ENCODE peak calls at places on chromosomes 4 and X, in four cellular contexts. W is stimulated activated CD4-positive, alpha-beta T cell treated with anti-CD3 and anti-CD28 coated beads, Interleukin-4, amount 100 ng/mL, for 48 hours; C is A172; O is endodermal cell. R is an unnamed sample.

GRCh38 chrX:102651968-102652744 is 873 bp downstream of the GPRASP1 start:
- DNase-seq in C (no peak), W (no peak), O (peak; percentile 66), R (no peak)

GRCh38 chr4:47462799-47463234 is 685 bp downstream of the COMMD8 start:
- DNase-seq in C (no peak), O (no peak), W (no peak), R (peak; percentile 16)

GRCh38 chr4:40516651-40517050 is 113.0 kb downstream of the RBM47 start:
- DNase-seq in W (no peak), O (peak; percentile 67), C (no peak), R (peak; percentile 61)

GRCh38 chr4:80243274-80244018 is 23.0 kb upstream of the FGF5 start:
- DNase-seq in W (no peak), C (no peak), O (no peak), R (no peak)

GRCh38 chrX:153544747-153545146 is 27.3 kb downstream of the ATP2B3 start:
- DNase-seq in O (no peak), W (no peak), C (no peak), R (no peak)

GRCh38 chrX:129931411-129932136 is 25.6 kb downstream of the UTP14A start:
- DNase-seq in C (peak; percentile 67), W (peak; percentile 51), O (peak; percentile 94), R (peak; percentile 94)

GRCh38 chr4:185016946-185017797 is 1.1 kb upstream of the HELT start:
- DNase-seq in W (no peak), C (no peak), O (peak; percentile 63), R (no peak)

GRCh38 chrX:21700289-21700688 is 42.2 kb upstream of the KLHL34 start:
- DNase-seq in O (no peak), W (no peak), C (no peak), R (no peak)

GRCh38 chr4:103365285-103365684 is 167.1 kb upstream of the CENPE start:
- DNase-seq in W (no peak), O (no peak), C (no peak), R (no peak)

GRCh38 chr4:172096771-172097170 is 283.6 kb downstream of the GALNTL6 start:
- DNase-seq in O (no peak), W (no peak), C (no peak), R (no peak)

GRCh38 chr4:159177265-159178146 is 74.6 kb downstream of the RAPGEF2 start:
- DNase-seq in O (no peak), W (no peak), C (no peak), R (peak; percentile 29)

GRCh38 chrX:150546711-150547153 is 21.7 kb upstream of the MTM1 start:
- DNase-seq in O (no peak), C (peak; percentile 7), W (no peak), R (no peak)

GRCh38 chrX:105209406-105209805 is 11.1 kb downstream of the TEX13A start:
- DNase-seq in W (no peak), O (no peak), C (no peak), R (no peak)

GRCh38 chr4:123653211-123653610 is 256.6 kb downstream of the SPRY1 start:
- DNase-seq in C (no peak), O (no peak), W (no peak), R (no peak)

GRCh38 chrX:17822351-17822750 is 38.7 kb downstream of the RAI2 start:
- DNase-seq in O (no peak), W (no peak), C (no peak), R (no peak)

GRCh38 chr4:2570551-2571222 is 34.2 kb downstream of the FAM193A start:
- DNase-seq in W (peak; percentile 20), C (no peak), O (no peak), R (no peak)

GRCh38 chrX:144335402-144335801 is 451.5 kb downstream of the UBE2NL start:
- DNase-seq in W (no peak), O (peak; percentile 62), C (no peak), R (no peak)

GRCh38 chr4:95537181-95537580 is 11.6 kb downstream of the UNC5C start:
- DNase-seq in W (no peak), O (no peak), C (peak; percentile 79), R (no peak)

GRCh38 chr4:39814403-39815185 is 116.7 kb downstream of the UBE2K start:
- DNase-seq in C (no peak), W (no peak), O (no peak), R (peak; percentile 22)

GRCh38 chrX:13376857-13377441 is 57.1 kb upstream of the ATXN3L start:
- DNase-seq in W (no peak), O (no peak), C (peak; percentile 91), R (peak; percentile 2)

GRCh38 chr4:87117051-87117729 is 103.2 kb downstream of the KLHL8 start:
- DNase-seq in C (no peak), W (no peak), O (no peak), R (no peak)

GRCh38 chrX:49070988-49071387 is 2.8 kb downstream of the PRAF2 start:
- DNase-seq in O (no peak), W (no peak), C (no peak), R (no peak)

GRCh38 chr4:38993683-38994082 is 38.5 kb downstream of the TMEM156 start:
- DNase-seq in O (no peak), C (no peak), W (no peak), R (no peak)

GRCh38 chrX:136115124-136115908 is 32.0 kb upstream of the FHL1 start:
- DNase-seq in W (no peak), C (no peak), O (no peak), R (no peak)

GRCh38 chr4:27123050-27123768 is 262.6 kb downstream of the STIM2 start:
- DNase-seq in O (peak; percentile 88), C (peak; percentile 2), W (no peak), R (no peak)

GRCh38 chr4:48109413-48110263 is 24.4 kb downstream of the TXK start:
- DNase-seq in O (peak; percentile 50), W (no peak), C (peak; percentile 46), R (peak; percentile 71)

GRCh38 chrX:104695593-104695992 is 129.6 kb downstream of the IL1RAPL2 start:
- DNase-seq in W (no peak), O (no peak), C (no peak), R (peak; percentile 8)

GRCh38 chr4:179164642-179165338 is 1722.6 kb upstream of the AGA start:
- DNase-seq in O (no peak), C (no peak), W (no peak), R (no peak)

GRCh38 chrX:124518888-124519287 is 172.5 kb downstream of the SH2D1A start:
- DNase-seq in C (peak; percentile 10), O (no peak), W (no peak), R (no peak)